ENCODE peak calls at places on chromosomes 4 and X, in five cellular contexts. I, J, Z, G and R are unnamed samples.

GRCh38 chr4:18127030-18127429 is 105.5 kb upstream of the LCORL start:
- DNase-seq in I (no peak), J (no peak), G (no peak), Z (no peak), R (no peak)

GRCh38 chrX:112641449-112641848 is 38.3 kb downstream of the LHFPL1 start:
- DNase-seq in J (no peak), G (no peak), I (no peak), Z (no peak), R (no peak)

GRCh38 chr4:21347142-21347541 is 601.4 kb downstream of the KCNIP4 start:
- DNase-seq in J (no peak), I (no peak), G (no peak), Z (no peak), R (no peak)

GRCh38 chr4:76718021-76718420 is 179.9 kb downstream of the SOWAHB start:
- DNase-seq in J (no peak), I (no peak), Z (no peak), G (no peak), R (no peak)

GRCh38 chrX:24350217-24350616 is 10.2 kb upstream of the SUPT20HL1 start:
- DNase-seq in I (no peak), J (no peak), Z (no peak), G (no peak), R (no peak)

GRCh38 chr4:27176881-27177280 is 316.2 kb downstream of the STIM2 start:
- DNase-seq in I (no peak), G (no peak), Z (peak), J (no peak), R (no peak)

GRCh38 chr4:113534698-113535097 is 226.8 kb downstream of the CAMK2D start:
- DNase-seq in Z (no peak), I (no peak), J (peak), G (no peak), R (peak)

GRCh38 chrX:45202171-45202570 is 1.5 kb upstream of the DIPK2B start:
- DNase-seq in I (no peak), Z (no peak), J (no peak), G (no peak), R (no peak)

GRCh38 chr4:3047464-3048286 is 26.7 kb downstream of the HTT-AS start:
- DNase-seq in G (peak), J (peak), Z (peak), I (peak), R (peak)

GRCh38 chr4:123554819-123555499 is 158.4 kb downstream of the SPRY1 start:
- DNase-seq in J (no peak), Z (no peak), G (peak), I (no peak), R (no peak)

GRCh38 chrX:108347800-108348199 is 90.4 kb downstream of the COL4A6 start:
- DNase-seq in Z (peak), I (peak), J (no peak), G (peak), R (no peak)

GRCh38 chr4:184396570-184397515 is 77.5 kb downstream of the IRF2 start:
- DNase-seq in Z (no peak), I (no peak), J (no peak), G (no peak), R (no peak)

GRCh38 chr4:40205259-40206198 is 8.7 kb downstream of the RHOH start:
- DNase-seq in G (no peak), Z (no peak), J (no peak), I (no peak), R (no peak)

GRCh38 chr4:22787753-22788389 is 95.1 kb downstream of the GBA3 start:
- DNase-seq in G (no peak), J (no peak), I (no peak), Z (no peak), R (no peak)

GRCh38 chr4:112223956-112224355 is 7.6 kb upstream of the AP1AR start:
- DNase-seq in I (no peak), Z (no peak), G (no peak), J (no peak), R (no peak)

GRCh38 chr4:41640905-41641304 is 102.9 kb downstream of the LIMCH1 start:
- DNase-seq in G (no peak), I (no peak), Z (no peak), J (no peak), R (no peak)

GRCh38 chr4:97917115-97917514 is 226.2 kb downstream of the STPG2 start:
- DNase-seq in I (peak), J (no peak), G (no peak), Z (no peak), R (no peak)

GRCh38 chr4:5710065-5710961 is 688 bp upstream of the EVC start:
- DNase-seq in G (peak), I (no peak), Z (no peak), J (no peak), R (no peak)

GRCh38 chrX:68989865-68990606 is 161.2 kb downstream of the EFNB1 start:
- DNase-seq in I (peak), G (peak), Z (peak), J (peak), R (peak)

GRCh38 chr4:88908521-88908920 is 148.5 kb downstream of the FAM13A start:
- DNase-seq in Z (no peak), G (no peak), J (no peak), I (no peak), R (no peak)

GRCh38 chr4:88907478-88907877 is 149.5 kb downstream of the FAM13A start:
- DNase-seq in I (no peak), Z (no peak), J (no peak), G (no peak), R (no peak)

GRCh38 chr4:88908003-88908402 is 149.0 kb downstream of the FAM13A start:
- DNase-seq in G (no peak), J (no peak), I (no peak), Z (no peak), R (peak)

DNA sequence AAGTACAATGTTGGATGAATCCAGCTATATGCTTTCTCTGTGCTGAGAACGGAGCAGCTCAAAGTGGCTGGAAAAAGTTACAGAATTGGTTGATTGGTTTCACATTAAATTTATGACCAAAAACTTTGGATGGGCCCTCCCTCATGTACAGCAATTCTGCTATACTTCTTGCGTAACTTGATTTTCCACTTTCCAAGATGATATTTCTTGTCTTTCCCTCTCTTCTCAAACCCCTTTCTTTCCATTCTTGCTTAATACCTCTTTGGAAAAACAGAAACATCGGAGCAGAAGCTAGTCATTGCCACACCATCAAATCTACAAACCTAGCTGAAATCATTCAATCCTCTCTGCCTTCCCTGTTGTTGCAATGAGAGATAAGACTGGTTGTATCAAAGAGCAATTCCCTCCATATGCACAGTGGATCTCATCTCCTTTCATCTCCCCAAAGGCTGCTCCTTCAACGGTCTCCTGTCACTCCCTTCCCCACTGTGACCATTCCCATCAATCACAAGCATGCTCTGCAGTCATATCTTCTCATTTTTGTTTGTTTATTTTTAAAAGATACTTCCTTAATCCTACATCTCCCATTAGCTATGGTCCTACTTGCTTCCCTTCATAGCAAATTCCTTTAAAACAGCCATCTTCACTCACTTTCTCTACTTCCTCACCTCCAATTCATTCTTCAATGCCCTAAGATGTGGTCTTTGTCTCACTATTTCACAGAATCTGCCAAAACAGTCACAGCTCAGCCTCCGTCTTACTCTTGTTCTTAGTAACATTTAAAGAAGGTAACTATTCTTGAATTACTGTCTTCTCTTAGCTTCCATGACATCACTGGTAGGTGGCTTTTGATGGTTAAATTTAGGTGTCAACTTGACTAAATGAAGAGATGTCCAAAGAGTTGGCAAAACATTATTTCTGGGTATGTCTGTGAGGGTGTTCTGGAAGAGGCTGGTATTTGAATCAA is 145.5 kb downstream of the FAM13A start:
- DNase-seq in I (no peak), Z (no peak), J (no peak), G (no peak), R (no peak)
- H3K4me3 ChIP-seq in I (no peak), Z (no peak), J (no peak), G (no peak), R (no peak)

GRCh38 chr4:1598206-1598605 is 85.9 kb downstream of the FAM53A start:
- DNase-seq in G (no peak), Z (no peak), I (peak), J (no peak), R (no peak)
- TF ChIP-seq CTCF in G (no peak), Z (no peak), I (no peak), J (no peak), R (no peak)

DNA sequence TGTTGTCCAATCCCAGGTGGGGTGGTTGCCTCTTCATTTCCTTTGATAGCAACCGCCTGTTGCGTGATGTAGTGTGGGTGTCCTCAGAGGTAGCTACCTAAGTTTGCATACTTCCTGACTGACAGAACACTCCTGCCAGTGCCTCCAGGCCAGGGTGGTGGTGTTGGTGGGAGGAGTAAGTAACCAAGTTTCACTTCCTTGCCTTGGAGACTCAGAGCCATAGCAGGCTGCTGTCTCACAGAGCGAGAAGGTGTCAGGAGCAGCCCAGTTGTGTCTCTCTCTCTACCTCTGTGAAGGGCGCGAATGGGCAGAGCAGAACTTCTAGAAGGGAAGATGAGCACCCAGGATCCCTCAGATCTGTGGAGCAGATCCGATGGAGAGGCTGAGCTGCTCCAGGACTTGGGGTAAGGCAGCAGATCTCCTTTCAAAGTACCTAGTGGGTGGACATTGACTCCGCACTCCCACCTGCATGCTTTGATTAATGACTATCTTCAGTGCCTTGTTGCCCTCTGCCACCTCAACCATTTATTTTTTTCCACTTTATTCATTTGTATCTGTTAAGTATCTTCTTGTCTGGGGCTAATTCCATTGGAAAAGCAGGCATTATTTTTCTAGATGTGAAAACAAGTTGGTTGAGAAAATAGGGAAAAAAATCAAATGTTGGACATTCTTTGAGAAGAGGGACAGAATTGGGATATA is at the start of gene DAPP1:
- DNase-seq in G (no peak), I (peak), Z (no peak), J (no peak), R (no peak)
- H3K4me3 ChIP-seq in G (no peak), I (no peak), Z (no peak), J (no peak), R (no peak)

GRCh38 chr4:163356104-163356503 is 12.4 kb downstream of the NPY5R start:
- DNase-seq in I (no peak), G (no peak), Z (no peak), J (no peak), R (no peak)
- TF ChIP-seq CTCF in I (no peak), G (no peak), Z (no peak), J (no peak), R (no peak)

GRCh38 chr4:65063601-65064000 is 606.7 kb downstream of the EPHA5 start:
- DNase-seq in I (no peak), G (no peak), J (no peak), Z (no peak), R (no peak)
- H3K4me3 ChIP-seq in I (no peak), G (no peak), J (no peak), Z (no peak), R (no peak)

GRCh38 chr4:4521767-4522166 is 20.1 kb downstream of the STX18 start:
- DNase-seq in I (no peak), G (no peak), Z (no peak), J (no peak), R (no peak)

GRCh38 chr4:4521069-4521468 is 20.8 kb downstream of the STX18 start:
- DNase-seq in J (no peak), Z (no peak), G (no peak), I (no peak), R (no peak)

GRCh38 chr4:4519296-4519898 is 22.5 kb downstream of the STX18 start:
- DNase-seq in G (peak), I (no peak), J (peak), Z (peak), R (peak)

GRCh38 chr4:4526401-4526800 is 15.4 kb downstream of the STX18 start:
- DNase-seq in I (no peak), G (no peak), J (no peak), Z (no peak), R (no peak)

DNA sequence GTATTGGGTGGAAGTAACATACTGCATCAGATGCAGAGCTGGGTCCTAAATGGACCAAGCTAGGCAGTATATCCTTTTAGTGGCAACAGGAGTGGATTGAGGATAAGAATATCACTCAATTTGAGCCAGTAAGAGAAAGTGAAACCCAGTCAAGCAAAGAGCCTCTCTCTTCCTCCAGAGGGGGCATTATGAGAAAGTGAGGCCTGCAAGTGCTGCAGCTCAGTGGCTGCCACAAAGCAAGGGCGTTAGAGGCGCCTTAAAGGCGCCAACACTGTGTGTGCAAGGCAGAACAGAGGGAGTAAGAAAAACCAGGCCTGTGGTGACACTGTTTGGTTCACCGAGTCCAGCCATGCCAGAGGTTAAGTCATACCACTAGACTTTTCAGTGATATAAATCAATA is 17.5 kb downstream of the STX18 start:
- DNase-seq in G (no peak), I (no peak), Z (peak), J (no peak), R (no peak)
- TF ChIP-seq CTCF in G (no peak), I (no peak), Z (no peak), J (no peak), R (no peak)